ENCODE peak calls at places on chromosomes 3 and 15, in eight cellular contexts. N is activated CD4-positive, alpha-beta T cell treated with anti-CD3 and anti-CD28 coated beads for 4 hours; V is GDM1; M is SHP77; L is stimulated activated CD4-positive, alpha-beta T cell treated with anti-CD3 and anti-CD28 coated beads, TNF-alpha, amount 100 ng/mL, for 1 hour; Q is endothelial cell; D is KG1; R is left cardiac atrium. P is an unnamed sample.

GRCh38 chr3:161558256-161558655 is 61.6 kb downstream of the OTOL1 start:
- DNase-seq in L (no peak), M (peak; percentile 12), R (peak; percentile 13), Q (no peak), N (no peak), D (no peak), V (no peak), P (no peak)

GRCh38 chr15:20355256-20355868 is 186.2 kb downstream of the GOLGA6L6 start:
- DNase-seq in M (no peak), L (no peak), D (no peak), V (no peak), N (no peak), R (peak; percentile 22), Q (no peak), P (no peak)

GRCh38 chr3:173939319-173939718 is 541.8 kb downstream of the NLGN1 start:
- DNase-seq in Q (no peak), V (no peak), R (no peak), D (no peak), N (no peak), L (no peak), M (no peak), P (no peak)

GRCh38 chr15:40746916-40747418 is 8.1 kb downstream of the RMDN3 start:
- DNase-seq in V (no peak), N (no peak), D (no peak), L (no peak), M (no peak), Q (no peak), R (peak; percentile 30), P (peak; percentile 41)

GRCh38 chr15:57079907-57080750 is 161.7 kb downstream of the TCF12 start:
- DNase-seq in Q (no peak), D (no peak), V (no peak), L (no peak), N (no peak), R (no peak), M (no peak), P (no peak)

GRCh38 chr15:73632670-73633058 is 525 bp downstream of the NPTN start:
- DNase-seq in M (no peak), L (no peak), R (peak; percentile 51), V (no peak), Q (no peak), N (no peak), D (no peak), P (no peak)

GRCh38 chr3:193554790-193555189 is at the start of gene ATP13A4:
- DNase-seq in N (no peak), V (no peak), Q (no peak), M (no peak), R (no peak), L (no peak), D (no peak), P (no peak)

GRCh38 chr15:90576711-90577389 is 47.1 kb downstream of the CRTC3 start:
- DNase-seq in L (no peak), Q (no peak), N (no peak), R (no peak), M (no peak), V (no peak), D (no peak), P (no peak)

GRCh38 chr15:35130245-35130644 is 45.1 kb upstream of the NANOGP8 start:
- DNase-seq in R (no peak), D (no peak), Q (no peak), M (no peak), V (no peak), N (no peak), L (no peak), P (no peak)

GRCh38 chr3:39668420-39668819 is 141.0 kb upstream of the MYRIP start:
- DNase-seq in D (peak; percentile 6), V (no peak), Q (peak; percentile 9), R (no peak), M (peak; percentile 41), N (no peak), L (no peak), P (peak; percentile 55)

GRCh38 chr3:42846682-42847522 is 28.8 kb downstream of the CYP8B1 start:
- DNase-seq in N (no peak), Q (no peak), L (no peak), R (no peak), V (peak; percentile 51), M (no peak), D (peak; percentile 60), P (no peak)

GRCh38 chr15:80846416-80846815 is 67.2 kb downstream of the CEMIP start:
- DNase-seq in M (no peak), R (no peak), L (no peak), N (no peak), V (no peak), Q (no peak), D (no peak), P (no peak)

GRCh38 chr3:38805765-38806386 is 10.1 kb downstream of the SCN10A start:
- DNase-seq in V (peak; percentile 61), M (no peak), N (no peak), R (peak; percentile 29), L (no peak), D (peak; percentile 84), Q (peak; percentile 75), P (no peak)

GRCh38 chr15:49137861-49138260 is 17.5 kb downstream of the COPS2 start:
- DNase-seq in Q (no peak), L (no peak), D (no peak), N (no peak), M (no peak), V (no peak), R (no peak), P (no peak)

GRCh38 chr3:851098-851790 is 241.6 kb upstream of the CNTN6 start:
- DNase-seq in Q (no peak), D (no peak), M (no peak), V (no peak), N (no peak), L (no peak), R (no peak), P (no peak)

GRCh38 chr3:120506828-120507774 is 56.3 kb upstream of the FSTL1 start:
- DNase-seq in N (peak; percentile 5), R (no peak), V (no peak), L (no peak), D (peak; percentile 9), Q (peak; percentile 35), M (peak; percentile 34), P (peak; percentile 37)

GRCh38 chr3:162538466-162538865 is 1041.9 kb downstream of the OTOL1 start:
- DNase-seq in N (no peak), L (no peak), R (no peak), V (no peak), M (no peak), Q (no peak), D (no peak), P (no peak)

GRCh38 chr3:168047190-168047795 is 48.4 kb downstream of the GOLIM4 start:
- DNase-seq in M (peak; percentile 72), L (no peak), V (peak; percentile 65), D (peak; percentile 65), R (no peak), N (no peak), Q (peak; percentile 12), P (peak; percentile 56)

GRCh38 chr3:195900426-195901355 is 7.7 kb downstream of the TNK2 start:
- DNase-seq in M (no peak), D (no peak), Q (no peak), R (peak; percentile 73), L (no peak), V (peak; percentile 80), N (no peak), P (no peak)

GRCh38 chr15:81091889-81092558 is 42.0 kb upstream of the CFAP161 start:
- DNase-seq in M (peak; percentile 48), R (no peak), L (no peak), Q (no peak), V (no peak), N (no peak), D (no peak), P (no peak)

GRCh38 chr3:45861043-45861846 is 19.3 kb upstream of the LZTFL1 start:
- DNase-seq in N (no peak), Q (no peak), R (no peak), M (no peak), D (no peak), L (no peak), V (no peak), P (no peak)

GRCh38 chr15:82414536-82415191 is 15.0 kb upstream of the GOLGA6L9 start:
- DNase-seq in Q (no peak), V (no peak), D (no peak), L (no peak), R (no peak), N (no peak), M (no peak), P (no peak)

GRCh38 chr3:37944243-37944955 is 46.2 kb upstream of the VILL start:
- DNase-seq in L (no peak), M (no peak), Q (no peak), V (no peak), D (no peak), N (no peak), R (no peak), P (no peak)

GRCh38 chr3:194928183-194928736 is 242.6 kb downstream of the FAM43A start:
- DNase-seq in M (no peak), N (no peak), Q (no peak), L (no peak), V (no peak), D (no peak), R (no peak), P (no peak)

GRCh38 chr3:180679178-180680096 is at the start of gene CCDC39:
- DNase-seq in V (no peak), D (peak; percentile 17), M (peak; percentile 78), R (peak; percentile 58), N (peak; percentile 59), Q (peak; percentile 83), L (peak; percentile 2), P (peak; percentile 89)

GRCh38 chr3:101292027-101292426 is 28.3 kb downstream of the IMPG2 start:
- DNase-seq in M (no peak), L (no peak), D (no peak), R (no peak), V (no peak), N (no peak), Q (no peak), P (no peak)

GRCh38 chr15:82647835-82648256 is 683 bp upstream of the CPEB1 start:
- DNase-seq in V (no peak), L (no peak), R (no peak), Q (no peak), N (peak; percentile 46), D (no peak), M (no peak), P (peak; percentile 82)

GRCh38 chr15:54815546-54815945 is 381.2 kb downstream of the RSL24D1 start:
- DNase-seq in R (no peak), N (no peak), M (no peak), Q (no peak), V (peak; percentile 84), D (peak; percentile 81), L (no peak), P (no peak)

GRCh38 chr3:32460031-32460749 is 42.5 kb downstream of the CMTM6 start:
- DNase-seq in L (peak; percentile 35), R (no peak), V (peak; percentile 75), Q (peak; percentile 55), D (peak; percentile 41), M (peak; percentile 73), N (peak; percentile 43), P (no peak)

GRCh38 chr15:70235347-70235746 is 137.6 kb upstream of the TLE3 start:
- DNase-seq in V (no peak), M (no peak), Q (no peak), D (no peak), L (no peak), R (no peak), N (no peak), P (no peak)

GRCh38 chr3:73433681-73434080 is 191.1 kb downstream of the PDZRN3 start:
- DNase-seq in R (no peak), M (no peak), D (no peak), Q (no peak), L (no peak), V (no peak), N (no peak), P (no peak)

GRCh38 chr3:13507791-13508339 is 27.8 kb downstream of the HDAC11 start:
- DNase-seq in R (no peak), N (no peak), L (no peak), Q (no peak), V (no peak), D (no peak), M (no peak), P (no peak)

GRCh38 chr15:51697150-51697549 is 15.8 kb downstream of the SCG3 start:
- DNase-seq in R (no peak), V (no peak), M (no peak), L (no peak), N (no peak), D (no peak), Q (no peak), P (no peak)

GRCh38 chr3:191414286-191414685 is 46.7 kb upstream of the PYDC2 start:
- DNase-seq in Q (no peak), V (no peak), D (no peak), N (no peak), L (no peak), R (no peak), M (no peak), P (no peak)

P was measured in D341Med.